ENCODE peak calls at places on chromosomes 7 and 10, in six cellular contexts. One of them, this sample, is unnamed.

GRCh38 chr7:16532272-16532671 is 5.6 kb downstream of the LRRC72 start:
- DNase-seq in NB4: no peak
- DNase-seq in stomach: no peak
- DNase-seq in uterus: no peak
- DNase-seq in prostate gland: no peak
- DNase-seq in heart left ventricle: no peak
- DNase-seq in this sample: no peak

GRCh38 chr10:44513592-44513991 is 128.7 kb upstream of the CXCL12 start:
- DNase-seq in uterus: peak
- DNase-seq in heart left ventricle: no peak
- DNase-seq in prostate gland: no peak
- DNase-seq in NB4: peak
- DNase-seq in stomach: no peak
- DNase-seq in this sample: no peak

GRCh38 chr7:16915405-16915804 is 33.6 kb upstream of the AGR3 start:
- DNase-seq in heart left ventricle: no peak
- DNase-seq in stomach: no peak
- DNase-seq in prostate gland: no peak
- DNase-seq in NB4: no peak
- DNase-seq in uterus: no peak
- DNase-seq in this sample: no peak

GRCh38 chr10:45181483-45181882 is 133.9 kb downstream of the OR13A1 start:
- DNase-seq in stomach: no peak
- DNase-seq in heart left ventricle: peak
- DNase-seq in prostate gland: no peak
- DNase-seq in uterus: no peak
- DNase-seq in NB4: no peak
- DNase-seq in this sample: no peak

GRCh38 chr7:37786741-37787569 is 61.4 kb upstream of the NME8 start:
- DNase-seq in stomach: no peak
- DNase-seq in prostate gland: no peak
- DNase-seq in NB4: peak
- DNase-seq in uterus: no peak
- DNase-seq in heart left ventricle: no peak
- DNase-seq in this sample: no peak

GRCh38 chr10:95558593-95559320 is 2.4 kb downstream of the SORBS1 start:
- DNase-seq in uterus: no peak
- DNase-seq in prostate gland: no peak
- DNase-seq in stomach: no peak
- DNase-seq in heart left ventricle: no peak
- DNase-seq in NB4: no peak
- DNase-seq in this sample: no peak

GRCh38 chr7:55413442-55413841 is 48.3 kb downstream of the LANCL2 start:
- DNase-seq in prostate gland: no peak
- DNase-seq in NB4: no peak
- DNase-seq in uterus: no peak
- DNase-seq in stomach: no peak
- DNase-seq in heart left ventricle: no peak
- DNase-seq in this sample: no peak

GRCh38 chr7:103958284-103958818 is 31.1 kb downstream of the RELN start:
- DNase-seq in prostate gland: no peak
- DNase-seq in heart left ventricle: no peak
- DNase-seq in stomach: no peak
- DNase-seq in uterus: no peak
- DNase-seq in NB4: no peak
- DNase-seq in this sample: no peak

GRCh38 chr10:133226251-133226808 is 3.7 kb upstream of the UTF1 start:
- DNase-seq in NB4: no peak
- DNase-seq in heart left ventricle: no peak
- DNase-seq in prostate gland: no peak
- DNase-seq in uterus: no peak
- DNase-seq in stomach: no peak
- DNase-seq in this sample: peak

GRCh38 chr7:41006591-41006990 is 696.3 kb downstream of the INHBA start:
- DNase-seq in uterus: no peak
- DNase-seq in stomach: no peak
- DNase-seq in heart left ventricle: no peak
- DNase-seq in NB4: no peak
- DNase-seq in prostate gland: no peak
- DNase-seq in this sample: no peak

GRCh38 chr7:156515911-156516790 is 124.4 kb upstream of the RNF32 start:
- DNase-seq in uterus: no peak
- DNase-seq in heart left ventricle: no peak
- DNase-seq in prostate gland: no peak
- DNase-seq in stomach: no peak
- DNase-seq in NB4: no peak
- DNase-seq in this sample: no peak
- TF ChIP-seq POLR2A in uterus: no peak
- TF ChIP-seq POLR2A in heart left ventricle: no peak
- TF ChIP-seq POLR2A in prostate gland: no peak
- TF ChIP-seq POLR2A in stomach: no peak
- TF ChIP-seq POLR2A in NB4: no peak
- TF ChIP-seq POLR2A in this sample: no peak

GRCh38 chr10:3780056-3780765 is 4.8 kb downstream of the KLF6 start:
- DNase-seq in prostate gland: no peak
- DNase-seq in stomach: no peak
- DNase-seq in NB4: no peak
- DNase-seq in uterus: no peak
- DNase-seq in heart left ventricle: no peak
- DNase-seq in this sample: peak

GRCh38 chr10:3777876-3778707 is 6.9 kb downstream of the KLF6 start:
- DNase-seq in uterus: no peak
- DNase-seq in NB4: no peak
- DNase-seq in stomach: no peak
- DNase-seq in heart left ventricle: no peak
- DNase-seq in prostate gland: no peak
- DNase-seq in this sample: no peak

GRCh38 chr10:3776796-3777571 is 8.0 kb downstream of the KLF6 start:
- DNase-seq in NB4: no peak
- DNase-seq in uterus: peak
- DNase-seq in prostate gland: peak
- DNase-seq in heart left ventricle: no peak
- DNase-seq in stomach: peak
- DNase-seq in this sample: peak

GRCh38 chr10:3779146-3779707 is 5.8 kb downstream of the KLF6 start:
- DNase-seq in prostate gland: no peak
- DNase-seq in stomach: no peak
- DNase-seq in heart left ventricle: no peak
- DNase-seq in NB4: no peak
- DNase-seq in uterus: no peak
- DNase-seq in this sample: no peak

DNA sequence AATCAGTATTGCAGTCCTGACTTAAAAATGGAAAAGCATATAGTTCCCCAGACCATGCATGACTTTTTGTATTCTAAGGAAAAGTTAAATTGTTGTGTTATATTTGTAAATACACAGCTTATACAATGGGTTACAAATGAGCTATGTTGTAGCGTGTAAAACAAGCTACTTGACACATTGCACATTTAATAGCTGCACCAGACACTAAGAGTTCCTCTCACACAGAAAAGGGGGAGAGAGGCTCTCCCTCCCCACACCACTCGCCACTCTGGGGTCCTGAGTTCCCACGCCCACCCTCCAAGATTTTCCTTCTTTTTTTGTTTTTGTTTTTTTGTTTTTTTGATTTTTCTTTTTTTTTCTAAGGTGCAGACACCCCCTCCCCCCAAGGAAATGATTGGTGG is 6.3 kb downstream of the KLF6 start:
- DNase-seq in prostate gland: no peak
- DNase-seq in stomach: no peak
- DNase-seq in NB4: no peak
- DNase-seq in uterus: no peak
- DNase-seq in heart left ventricle: no peak
- DNase-seq in this sample: no peak
- TF ChIP-seq POLR2A in prostate gland: no peak
- TF ChIP-seq POLR2A in stomach: no peak
- TF ChIP-seq POLR2A in NB4: no peak
- TF ChIP-seq POLR2A in uterus: no peak
- TF ChIP-seq POLR2A in heart left ventricle: no peak
- TF ChIP-seq POLR2A in this sample: no peak

DNA sequence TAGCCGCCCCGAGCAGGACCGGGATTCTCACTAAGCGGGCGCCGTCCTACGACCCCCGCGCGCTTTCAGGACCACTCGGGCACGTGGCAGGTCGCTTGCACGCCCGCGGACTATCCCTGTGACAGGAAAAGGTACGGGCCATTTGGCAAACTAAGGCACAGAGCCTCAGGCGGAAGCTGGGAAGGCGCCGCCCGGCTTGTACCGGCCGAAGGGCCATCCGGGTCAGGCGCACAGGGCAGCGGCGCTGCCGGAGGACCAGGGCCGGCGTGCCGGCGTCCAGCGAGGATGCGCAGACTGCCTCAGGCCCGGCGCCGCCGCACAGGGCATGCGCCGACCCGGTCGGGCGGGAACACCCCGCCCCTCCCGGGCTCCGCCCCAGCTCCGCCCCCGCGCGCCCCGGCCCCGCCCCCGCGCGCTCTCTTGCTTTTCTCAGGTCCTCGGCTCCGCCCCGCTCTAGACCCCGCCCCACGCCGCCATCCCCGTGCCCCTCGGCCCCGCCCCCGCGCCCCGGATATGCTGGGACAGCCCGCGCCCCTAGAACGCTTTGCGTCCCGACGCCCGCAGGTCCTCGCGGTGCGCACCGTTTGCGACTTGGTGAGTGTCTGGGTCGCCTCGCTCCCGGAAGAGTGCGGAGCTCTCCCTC is at the start of gene MGMT:
- DNase-seq in prostate gland: peak
- DNase-seq in uterus: peak
- DNase-seq in NB4: peak
- DNase-seq in heart left ventricle: peak
- DNase-seq in stomach: peak
- DNase-seq in this sample: peak
- TF ChIP-seq POLR2A in prostate gland: peak
- TF ChIP-seq POLR2A in uterus: peak
- TF ChIP-seq POLR2A in NB4: peak
- TF ChIP-seq POLR2A in heart left ventricle: no peak
- TF ChIP-seq POLR2A in stomach: no peak
- TF ChIP-seq POLR2A in this sample: peak

GRCh38 chr7:155809332-155809946 is 2.8 kb downstream of the SHH start:
- DNase-seq in prostate gland: no peak
- DNase-seq in uterus: no peak
- DNase-seq in heart left ventricle: no peak
- DNase-seq in stomach: peak
- DNase-seq in NB4: no peak
- DNase-seq in this sample: no peak

GRCh38 chr7:155809947-155810606 is 2.2 kb downstream of the SHH start:
- DNase-seq in heart left ventricle: no peak
- DNase-seq in prostate gland: no peak
- DNase-seq in NB4: no peak
- DNase-seq in stomach: no peak
- DNase-seq in uterus: no peak
- DNase-seq in this sample: no peak

GRCh38 chr7:155807805-155808550 is 4.3 kb downstream of the SHH start:
- DNase-seq in NB4: peak
- DNase-seq in stomach: no peak
- DNase-seq in prostate gland: no peak
- DNase-seq in heart left ventricle: no peak
- DNase-seq in uterus: no peak
- DNase-seq in this sample: no peak

GRCh38 chr7:155807013-155807804 is 5.1 kb downstream of the SHH start:
- DNase-seq in NB4: peak
- DNase-seq in prostate gland: no peak
- DNase-seq in heart left ventricle: no peak
- DNase-seq in stomach: no peak
- DNase-seq in uterus: no peak
- DNase-seq in this sample: no peak

DNA sequence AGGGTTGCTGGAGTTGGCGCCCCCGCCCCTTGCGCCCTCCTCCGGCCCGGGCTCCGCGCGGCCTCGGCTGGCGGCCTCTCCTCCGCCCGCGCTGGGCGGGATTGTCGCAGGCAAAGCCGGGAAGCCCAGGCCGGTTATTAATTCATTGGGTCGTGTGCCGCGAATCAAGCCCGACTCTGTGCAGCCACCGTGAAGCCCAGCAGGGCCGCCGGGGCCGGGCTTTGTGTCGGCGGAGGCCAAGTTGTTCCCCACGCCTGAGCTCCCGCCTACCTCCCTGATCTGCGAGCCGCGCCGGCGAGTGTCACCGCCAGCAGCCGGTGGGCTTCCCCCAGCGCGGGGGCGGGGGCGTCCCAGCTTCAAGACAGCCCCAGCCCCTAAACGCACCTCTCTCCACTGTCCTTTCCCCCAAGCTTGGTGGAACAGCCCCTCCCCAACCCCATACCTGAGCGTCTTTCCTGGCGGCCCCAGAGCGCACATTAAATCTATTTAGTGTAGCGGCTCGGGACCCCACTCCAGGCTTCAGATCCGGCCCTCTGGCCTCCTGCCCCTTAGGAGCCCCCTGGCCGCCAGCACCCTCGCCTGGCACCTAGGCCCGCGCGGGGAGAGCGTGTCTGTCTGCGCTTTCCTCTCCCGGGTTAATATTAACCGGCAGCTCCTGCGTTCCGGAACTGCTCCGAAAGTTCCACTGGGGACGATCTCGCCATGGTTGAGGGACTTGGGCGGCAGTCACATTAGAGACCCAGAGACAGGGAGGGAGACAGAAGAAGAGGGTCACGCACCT is 3.5 kb downstream of the SHH start:
- DNase-seq in uterus: no peak
- DNase-seq in NB4: peak
- DNase-seq in prostate gland: no peak
- DNase-seq in heart left ventricle: no peak
- DNase-seq in stomach: peak
- DNase-seq in this sample: no peak
- TF ChIP-seq POLR2A in uterus: no peak
- TF ChIP-seq POLR2A in NB4: no peak
- TF ChIP-seq POLR2A in prostate gland: no peak
- TF ChIP-seq POLR2A in heart left ventricle: no peak
- TF ChIP-seq POLR2A in stomach: no peak
- TF ChIP-seq POLR2A in this sample: no peak